ENCODE peak calls at places on chromosome 11, in seven cellular contexts. T is Karpas-422; Y is cardiac muscle cell; M is H1; S is psoas muscle; V is bronchial epithelial cell; H is CD8-positive, alpha-beta memory T cell. Q is an unnamed sample. For H3K27me3, the result is how much of the 10 kb centered on the place peaks cover.

GRCh38 chr11:18493310-18493709 is 33.4 kb downstream of the TSG101 start:
- DNase-seq in H (no peak), T (no peak), M (no peak), Y (no peak), V (peak), S (no peak), Q (no peak)

GRCh38 chr11:103907548-103908455 is 128.6 kb upstream of the DDI1 start:
- DNase-seq in T (peak), V (peak), H (no peak), S (no peak), M (no peak), Y (no peak), Q (no peak)

GRCh38 chr11:58923300-58923788 is 15.9 kb upstream of the GLYATL1 start:
- DNase-seq in H (no peak), T (peak), S (no peak), V (peak), Y (peak), M (peak), Q (no peak)

GRCh38 chr11:89021339-89021738 is 44.4 kb downstream of the GRM5 start:
- DNase-seq in S (no peak), T (no peak), Y (no peak), H (no peak), M (no peak), V (no peak), Q (no peak)

GRCh38 chr11:73652046-73652730 is 5.8 kb downstream of the PLEKHB1 start:
- DNase-seq in M (peak), Y (no peak), H (no peak), T (no peak), S (no peak), V (no peak), Q (no peak)

GRCh38 chr11:134124660-134125451 is 56.0 kb downstream of the JAM3 start:
- DNase-seq in V (no peak), S (peak), T (no peak), H (no peak), Y (peak), M (peak), Q (no peak)

GRCh38 chr11:19978668-19979518 is 181.4 kb downstream of the DBX1 start:
- DNase-seq in T (no peak), M (no peak), H (no peak), S (no peak), V (peak), Y (no peak), Q (peak)

GRCh38 chr11:8253566-8253965 is 10.1 kb downstream of the LMO1 start:
- DNase-seq in H (no peak), Y (no peak), S (no peak), M (peak), V (no peak), T (no peak), Q (no peak)

GRCh38 chr11:12050911-12051667 is 42.7 kb upstream of the DKK3 start:
- DNase-seq in T (no peak), H (no peak), M (no peak), Y (no peak), S (no peak), V (peak), Q (no peak)

GRCh38 chr11:9030601-9031000 is 26.8 kb upstream of the NRIP3 start:
- DNase-seq in Y (no peak), V (peak), T (no peak), S (no peak), H (no peak), M (no peak), Q (no peak)

GRCh38 chr11:92298238-92298565 is 73.6 kb downstream of the FAT3 start:
- DNase-seq in M (no peak), T (no peak), S (no peak), H (no peak), Y (no peak), V (no peak), Q (no peak)

GRCh38 chr11:60899021-60899936 is 7.1 kb downstream of the PRPF19 start:
- DNase-seq in H (no peak), V (peak), Y (peak), T (peak), M (peak), S (no peak), Q (no peak)

GRCh38 chr11:68680541-68681231 is 3.7 kb upstream of the GAL start:
- DNase-seq in H (no peak), Y (no peak), T (no peak), M (no peak), V (no peak), S (no peak), Q (no peak)

GRCh38 chr11:94638902-94639373 is 71.8 kb downstream of the PIWIL4 start:
- DNase-seq in T (peak), S (no peak), H (no peak), Y (no peak), V (peak), M (peak), Q (no peak)

GRCh38 chr11:34977039-34977906 is 60.9 kb downstream of the PDHX start:
- DNase-seq in T (no peak), V (peak), H (no peak), Y (no peak), M (no peak), S (no peak), Q (no peak)

GRCh38 chr11:46254135-46254491 is 23.3 kb upstream of the CREB3L1 start:
- DNase-seq in S (no peak), M (no peak), V (no peak), H (no peak), T (no peak), Y (no peak), Q (no peak)

GRCh38 chr11:9130297-9130696 is 38.9 kb upstream of the SCUBE2 start:
- DNase-seq in M (no peak), H (no peak), V (no peak), T (peak), S (no peak), Y (no peak), Q (no peak)

GRCh38 chr11:120749389-120749788 is 237.8 kb downstream of the GRIK4 start:
- DNase-seq in S (no peak), V (peak), Y (no peak), H (no peak), M (no peak), T (no peak), Q (no peak)
- H3K27me3 ChIP-seq in S (under half), V (under half), Y (under half), H (under half), M (under half), T (under half), Q (under half)

DNA sequence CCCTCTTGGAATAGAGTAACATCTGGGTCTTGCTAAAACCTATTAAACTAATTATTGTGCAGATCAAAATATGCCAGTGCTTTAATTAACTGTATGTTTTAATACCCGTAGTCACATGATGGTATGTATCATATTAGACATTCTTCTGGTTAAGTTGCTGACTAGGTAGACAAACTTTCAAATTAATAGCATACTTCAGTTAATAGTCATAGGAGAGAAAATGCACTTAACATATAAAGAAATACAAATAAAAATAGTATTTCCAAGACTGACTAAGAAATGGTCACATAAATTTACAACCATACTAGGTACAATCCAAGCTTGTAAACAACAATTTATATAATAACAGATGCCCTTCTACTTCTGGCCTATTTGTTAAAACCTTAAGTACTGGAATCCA is 7.6 kb upstream of the EXPH5 start:
- DNase-seq in V (peak), T (no peak), S (no peak), M (no peak), Y (no peak), H (no peak), Q (no peak)
- H3K27me3 ChIP-seq in V (under half), T (under half), S (under half), M (under half), Y (under half), H (under half), Q (under half)

DNA sequence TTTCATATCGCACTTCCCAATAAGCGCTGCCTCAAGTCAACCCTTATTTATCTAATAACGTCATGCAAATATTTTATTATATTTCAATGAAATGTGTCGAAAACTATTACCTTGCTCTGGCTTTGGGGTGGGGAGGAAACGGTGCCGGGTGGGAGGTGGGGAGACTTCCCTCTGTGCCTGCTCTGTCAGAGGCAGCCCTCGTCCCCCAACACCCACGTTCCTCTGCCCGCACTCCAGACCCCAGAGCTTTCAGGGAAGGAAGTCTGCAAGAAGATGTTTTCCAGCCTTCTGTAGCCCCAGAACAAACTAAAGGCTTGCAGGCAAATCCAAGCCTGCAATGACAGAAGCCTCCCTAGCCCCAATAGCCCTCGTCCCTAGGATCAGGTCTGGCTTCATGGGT is 235.7 kb downstream of the BUD13 start:
- DNase-seq in T (no peak), V (no peak), Y (no peak), S (no peak), M (no peak), H (no peak), Q (no peak)
- H3K27me3 ChIP-seq in T (under half), V (under half), Y (under half), S (under half), M (under half), H (under half), Q (under half)

GRCh38 chr11:70713436-70713835 is 315.1 kb downstream of the CTTN start:
- DNase-seq in Y (no peak), S (no peak), H (no peak), T (no peak), M (no peak), V (no peak), Q (no peak)

GRCh38 chr11:70715636-70716035 is 317.3 kb downstream of the CTTN start:
- DNase-seq in Y (no peak), V (no peak), M (no peak), S (no peak), H (no peak), T (no peak), Q (no peak)

GRCh38 chr11:70715166-70715565 is 316.8 kb downstream of the CTTN start:
- DNase-seq in H (no peak), V (no peak), T (no peak), Y (no peak), S (no peak), M (no peak), Q (no peak)

GRCh38 chr11:70712471-70712870 is 314.1 kb downstream of the CTTN start:
- DNase-seq in T (no peak), Y (no peak), M (no peak), S (no peak), V (no peak), H (no peak), Q (no peak)

DNA sequence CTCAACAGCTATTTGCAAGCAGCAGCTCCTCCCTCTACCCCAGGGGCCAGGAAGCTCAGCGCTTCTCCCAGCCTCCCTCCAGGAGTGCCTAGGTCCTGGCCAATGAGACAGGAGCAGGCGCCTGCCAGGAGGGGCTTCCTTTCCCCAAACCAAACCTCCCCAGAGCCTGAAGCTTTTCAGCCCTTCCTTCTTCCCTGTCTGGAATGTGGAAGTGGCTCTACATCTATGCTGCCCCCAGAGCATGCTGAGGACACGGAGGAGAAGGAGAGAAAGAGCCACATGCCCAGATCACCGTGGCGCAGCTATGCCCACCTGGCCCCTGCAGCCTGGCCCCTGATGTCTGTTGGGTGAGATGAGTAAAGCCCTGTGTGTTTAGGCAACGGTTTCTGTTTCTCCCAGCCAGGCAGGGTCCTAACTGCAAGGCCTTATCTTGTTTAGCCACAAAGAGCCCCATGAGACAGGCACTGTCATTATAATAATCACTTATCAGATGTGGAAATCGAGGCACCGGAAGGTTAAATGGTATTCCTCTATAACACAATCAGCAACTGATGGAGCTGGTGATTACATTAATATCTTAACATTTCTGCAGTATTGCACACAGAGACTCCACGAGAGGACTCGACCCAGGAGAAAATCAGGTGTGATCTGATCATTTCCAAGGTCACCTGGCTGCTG is 315.8 kb downstream of the CTTN start:
- DNase-seq in Y (peak), M (peak), S (no peak), H (no peak), V (no peak), T (no peak), Q (no peak)
- H3K27me3 ChIP-seq in Y (under half), M (under half), S (under half), H (under half), V (under half), T (under half), Q (under half)

GRCh38 chr11:65454311-65454695 is 31.7 kb downstream of the NEAT1 start:
- DNase-seq in M (no peak), V (no peak), Y (no peak), H (no peak), T (no peak), S (no peak), Q (no peak)

GRCh38 chr11:65454696-65455456 is 32.3 kb downstream of the NEAT1 start:
- DNase-seq in Y (peak), S (peak), T (peak), H (peak), V (peak), M (peak), Q (peak)

GRCh38 chr11:65459552-65459951 is 37.0 kb downstream of the NEAT1 start:
- DNase-seq in T (no peak), H (no peak), Y (no peak), S (no peak), M (peak), V (no peak), Q (no peak)

GRCh38 chr11:65452806-65453490 is 30.4 kb downstream of the NEAT1 start:
- DNase-seq in M (no peak), S (peak), Y (no peak), H (no peak), T (no peak), V (peak), Q (peak)

DNA sequence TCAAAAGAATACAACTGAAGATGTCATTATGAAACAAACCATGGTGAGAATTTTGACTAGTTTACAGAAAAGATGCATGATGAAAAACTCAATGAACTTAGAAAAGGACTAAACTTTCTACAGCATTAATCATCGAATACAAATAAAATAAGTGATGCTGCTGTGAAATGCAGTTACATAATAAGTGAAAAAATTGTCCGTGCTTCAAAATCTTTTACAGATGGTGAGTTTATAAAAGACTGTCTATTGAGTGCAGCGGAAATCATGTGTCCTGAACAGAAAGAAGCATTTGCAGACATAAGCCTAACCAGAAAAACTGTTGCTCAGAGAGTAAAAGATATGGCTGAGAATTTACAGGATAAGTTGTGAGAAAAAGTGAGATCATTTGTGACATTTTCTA is 33.8 kb downstream of the NEAT1 start:
- DNase-seq in V (no peak), M (no peak), Y (no peak), H (no peak), S (no peak), T (peak), Q (no peak)
- H3K27me3 ChIP-seq in V (under half), M (half or more), Y (under half), H (under half), S (under half), T (under half), Q (under half)

DNA sequence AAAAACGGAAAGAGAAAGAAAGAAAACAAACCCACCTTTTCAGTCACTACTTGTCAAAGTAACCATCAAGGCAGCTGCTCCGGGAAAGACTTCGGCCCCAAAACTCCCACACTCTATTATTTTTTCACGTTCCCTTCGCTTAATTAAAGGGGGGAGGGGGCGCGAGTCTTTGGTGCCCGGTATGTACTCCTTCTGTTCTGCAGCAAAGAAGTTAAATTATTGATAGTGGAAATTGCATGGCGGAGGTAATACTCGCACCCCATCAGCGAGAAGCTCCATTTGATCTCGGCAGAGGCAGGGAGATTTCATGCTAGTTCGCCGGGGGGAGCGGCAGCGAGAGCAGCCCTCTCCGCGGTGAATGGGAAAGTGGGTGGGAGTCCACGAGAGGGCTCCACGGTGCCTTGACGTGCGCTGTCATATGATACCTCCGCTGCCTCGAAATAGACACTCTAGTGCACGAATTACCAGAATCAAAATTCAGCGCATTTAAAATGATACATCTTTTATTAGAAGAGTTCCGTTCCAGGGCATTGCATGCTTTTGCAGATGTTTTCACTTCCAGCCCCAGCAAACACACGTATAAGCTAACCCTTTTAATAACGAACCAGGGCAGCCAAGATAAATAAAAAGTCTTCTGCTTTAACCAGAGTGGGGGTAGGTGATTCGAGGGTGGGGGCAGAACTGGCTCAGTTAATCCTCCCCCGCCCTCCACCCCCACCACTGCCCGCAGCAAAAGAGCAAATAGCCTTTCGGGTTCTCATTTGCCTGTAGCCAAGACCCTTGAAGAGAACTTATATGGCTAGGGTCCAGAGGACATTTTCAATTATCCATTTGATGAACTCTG is 1.2 kb upstream of the BDNF start:
- DNase-seq in M (no peak), V (no peak), H (no peak), Y (peak), S (peak), T (peak), Q (no peak)
- H3K27me3 ChIP-seq in M (under half), V (under half), H (under half), Y (half or more), S (under half), T (under half), Q (under half)

GRCh38 chr11:1390603-1391164 is 950 bp downstream of the BRSK2 start:
- DNase-seq in S (peak), Y (peak), H (no peak), M (peak), T (no peak), V (no peak), Q (no peak)
- H3K27me3 ChIP-seq in S (under half), Y (half or more), H (under half), M (under half), T (under half), V (under half), Q (under half)

DNA sequence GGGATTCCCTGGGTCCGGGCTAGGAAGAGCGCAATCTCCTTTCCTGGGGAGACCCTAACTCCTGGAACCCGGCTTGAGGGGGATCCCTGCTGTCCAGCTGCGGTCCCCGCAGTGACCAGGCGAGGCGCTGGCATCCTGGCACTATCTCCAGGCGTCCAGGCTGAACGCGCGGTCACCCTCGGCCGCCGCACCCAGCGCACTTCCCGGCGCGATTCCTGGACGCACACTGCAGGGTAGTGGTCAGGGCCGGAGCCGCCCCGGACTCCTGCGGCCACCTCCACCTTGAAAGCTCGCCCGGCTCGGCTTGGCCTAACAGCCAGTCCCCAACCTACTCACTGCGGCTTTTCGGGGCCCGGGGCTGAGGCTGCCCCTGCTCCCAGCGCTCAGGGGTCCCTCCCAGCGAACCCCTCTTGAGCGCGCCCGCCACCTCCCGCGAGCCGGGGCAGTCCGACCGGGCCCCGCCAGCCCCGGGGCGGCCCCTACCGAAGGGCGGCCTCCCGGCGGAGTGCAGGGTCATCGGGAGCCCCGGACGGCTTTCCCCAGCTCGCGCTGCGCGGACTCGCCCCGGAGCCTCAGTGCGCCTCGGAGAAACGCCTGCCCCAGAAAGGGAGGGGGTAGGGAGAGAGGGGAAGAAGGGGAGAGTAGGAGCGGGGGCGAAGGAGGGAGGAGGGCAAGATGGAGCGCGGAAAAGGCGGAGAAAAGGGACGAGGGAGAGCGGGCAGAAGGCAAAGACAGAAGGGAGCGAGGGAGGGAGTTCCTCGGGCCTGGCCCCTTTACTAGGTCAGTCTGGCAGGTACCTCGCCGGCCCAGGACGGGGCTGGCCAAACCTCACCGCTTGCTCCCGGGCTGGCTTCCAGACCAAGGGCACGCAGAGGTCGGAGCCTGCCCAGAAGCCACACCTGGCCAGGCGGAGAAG is 1.0 kb downstream of the POU2AF3 start:
- DNase-seq in Y (peak), V (no peak), T (no peak), M (peak), H (no peak), S (peak), Q (peak)
- H3K27me3 ChIP-seq in Y (half or more), V (under half), T (under half), M (under half), H (under half), S (under half), Q (under half)

Q was measured in uterus.